ENCODE peak calls at places on chromosomes 1 and 21, in six cellular contexts. K is GM13976; Z is CD4-positive, alpha-beta memory T cell; H is occipital lobe; B is AG20443; M is HEK293T. Q is an unnamed sample.
A peak's percentile ranks its signal among the peaks of the same experiment; 100 is the strongest.

GRCh38 chr1:211705439-211706205 is 30.2 kb upstream of the NEK2 start:
- DNase-seq in Z (no peak), B (peak; percentile 34), M (no peak), H (no peak), K (no peak), Q (no peak)

GRCh38 chr1:172704003-172704402 is 45.1 kb downstream of the FASLG start:
- DNase-seq in B (no peak), Z (no peak), K (no peak), H (no peak), M (no peak), Q (no peak)

GRCh38 chr21:33754493-33754892 is 112.2 kb downstream of the ITSN1 start:
- DNase-seq in K (no peak), M (no peak), H (no peak), B (no peak), Z (no peak), Q (no peak)

GRCh38 chr1:203306089-203306969 is 1.0 kb downstream of the BTG2 start:
- DNase-seq in Z (peak; percentile 49), K (peak; percentile 67), M (no peak), H (peak; percentile 74), B (peak; percentile 64), Q (peak; percentile 58)

GRCh38 chr1:2108213-2108876 is 58.1 kb downstream of the PRKCZ start:
- DNase-seq in B (peak; percentile 76), Z (no peak), M (peak; percentile 72), H (no peak), K (peak; percentile 66), Q (peak; percentile 71)

GRCh38 chr21:36034211-36034913 is 26.0 kb downstream of the SETD4 start:
- DNase-seq in B (no peak), M (no peak), H (no peak), K (no peak), Z (no peak), Q (no peak)

GRCh38 chr1:62541048-62541447 is 56.3 kb upstream of the ANGPTL3 start:
- DNase-seq in M (no peak), H (no peak), B (no peak), Z (no peak), K (no peak), Q (no peak)

GRCh38 chr21:34243562-34243961 is 120.2 kb upstream of the KCNE2 start:
- DNase-seq in Z (no peak), H (no peak), M (peak; percentile 40), K (no peak), B (no peak), Q (peak; percentile 27)

GRCh38 chr1:72023063-72023647 is 259.2 kb downstream of the NEGR1 start:
- DNase-seq in K (no peak), H (no peak), B (no peak), Z (no peak), M (no peak), Q (no peak)